ENCODE peak calls at places on chromosome 11, in seven cellular contexts. P, R, I, E, Y, U and O are unnamed samples.

GRCh38 chr11:45409587-45409986 is 123.4 kb upstream of the SYT13 start:
- DNase-seq in P (no peak), R (no peak), I (no peak), E (no peak), Y (no peak), U (no peak), O (no peak)

GRCh38 chr11:15744693-15745092 is 611.7 kb downstream of the SOX6 start:
- DNase-seq in P (no peak), R (no peak), I (no peak), E (no peak), Y (no peak), U (no peak), O (no peak)

GRCh38 chr11:70680781-70681281 is 282.5 kb downstream of the CTTN start:
- DNase-seq in P (no peak), R (no peak), I (no peak), E (no peak), Y (no peak), U (no peak), O (no peak)

GRCh38 chr11:103703437-103703836 is 333.0 kb upstream of the DDI1 start:
- DNase-seq in P (no peak), R (no peak), I (no peak), E (no peak), Y (no peak), U (no peak), O (no peak)

GRCh38 chr11:6655020-6655789 is 404 bp downstream of the DCHS1 start:
- DNase-seq in P (peak), R (no peak), I (no peak), E (no peak), Y (peak), U (no peak), O (no peak)

GRCh38 chr11:10400856-10401255 is 54.2 kb upstream of the AMPD3 start:
- DNase-seq in P (no peak), R (no peak), I (no peak), E (no peak), Y (no peak), U (peak), O (no peak)

GRCh38 chr11:71212871-71213559 is 39.4 kb downstream of the SHANK2 start:
- DNase-seq in P (peak), R (no peak), I (no peak), E (no peak), Y (no peak), U (peak), O (no peak)

GRCh38 chr11:124896821-124897391 is 759 bp downstream of the ROBO4 start:
- DNase-seq in P (peak), R (no peak), I (no peak), E (no peak), Y (no peak), U (no peak), O (no peak)

GRCh38 chr11:126969865-126970479 is 30.6 kb downstream of the KIRREL3 start:
- DNase-seq in P (peak), R (no peak), I (no peak), E (no peak), Y (no peak), U (peak), O (no peak)

GRCh38 chr11:2272241-2272945 is 2.0 kb upstream of the ASCL2 start:
- DNase-seq in P (no peak), R (no peak), I (no peak), E (no peak), Y (no peak), U (no peak), O (no peak)

GRCh38 chr11:41659990-41660389 is 200.5 kb upstream of the LRRC4C start:
- DNase-seq in P (no peak), R (no peak), I (no peak), E (no peak), Y (no peak), U (no peak), O (peak)

GRCh38 chr11:119933584-119933983 is 204.3 kb downstream of the TRIM29 start:
- DNase-seq in P (no peak), R (no peak), I (no peak), E (no peak), Y (no peak), U (no peak), O (no peak)

GRCh38 chr11:44955019-44955738 is 4.5 kb upstream of the TP53I11 start:
- DNase-seq in P (peak), R (peak), I (peak), E (peak), Y (peak), U (peak), O (no peak)

GRCh38 chr11:118921929-118922744 is 3.6 kb downstream of the BCL9L start:
- DNase-seq in P (peak), R (no peak), I (no peak), E (no peak), Y (peak), U (peak), O (peak)

GRCh38 chr11:1092145-1092670 is 17.5 kb downstream of the MUC2 start:
- DNase-seq in P (no peak), R (no peak), I (no peak), E (no peak), Y (no peak), U (no peak), O (no peak)

GRCh38 chr11:106523921-106524320 is 446.5 kb downstream of the AASDHPPT start:
- DNase-seq in P (no peak), R (no peak), I (no peak), E (no peak), Y (no peak), U (no peak), O (no peak)

DNA sequence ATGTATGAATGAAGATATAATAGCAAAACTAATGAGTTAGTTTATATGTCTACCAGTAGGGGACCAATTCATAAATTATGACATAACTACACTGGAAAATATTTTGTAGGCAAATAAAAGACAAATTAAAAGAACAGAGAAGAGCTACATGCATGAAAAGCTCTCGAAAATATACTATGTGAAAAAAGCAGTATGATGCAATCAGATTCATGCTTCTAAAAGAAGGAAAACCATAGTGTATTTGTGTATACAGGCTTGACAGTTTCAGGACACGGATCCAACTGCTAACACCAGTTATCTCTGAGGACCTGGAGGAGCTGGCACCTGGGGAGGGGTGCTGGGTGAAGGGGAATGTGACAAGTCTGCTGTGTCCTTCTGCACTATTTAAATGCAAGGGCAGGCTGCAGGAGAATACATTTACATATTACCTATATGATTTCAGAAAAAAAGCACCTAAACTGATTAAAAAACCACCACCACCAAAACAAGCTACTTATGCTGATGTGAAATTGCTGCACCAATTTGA is 6.8 kb downstream of the SMCO4 start:
- DNase-seq in P (no peak), R (no peak), I (no peak), E (no peak), Y (no peak), U (no peak), O (no peak)
- H3K4me3 ChIP-seq in P (no peak), R (no peak), I (no peak), E (no peak), Y (no peak), U (no peak), O (peak)

GRCh38 chr11:3773180-3773579 is 24.2 kb downstream of the NUP98 start:
- DNase-seq in P (no peak), R (no peak), I (no peak), E (no peak), Y (no peak), U (no peak), O (no peak)

GRCh38 chr11:3781423-3781822 is 15.9 kb downstream of the NUP98 start:
- DNase-seq in P (peak), R (no peak), I (no peak), E (no peak), Y (no peak), U (peak), O (no peak)

GRCh38 chr11:3775761-3776406 is 21.5 kb downstream of the NUP98 start:
- DNase-seq in P (peak), R (no peak), I (no peak), E (no peak), Y (no peak), U (no peak), O (no peak)
- TF ChIP-seq CTCF in P (no peak), R (no peak), I (peak), E (no peak), Y (no peak), U (no peak), O (peak)

GRCh38 chr11:109236696-109237095 is 185.3 kb upstream of the C11orf87 start:
- DNase-seq in P (peak), R (peak), I (no peak), E (no peak), Y (no peak), U (no peak), O (no peak)
- H3K4me3 ChIP-seq in P (no peak), R (no peak), I (no peak), E (no peak), Y (no peak), U (no peak), O (no peak)

DNA sequence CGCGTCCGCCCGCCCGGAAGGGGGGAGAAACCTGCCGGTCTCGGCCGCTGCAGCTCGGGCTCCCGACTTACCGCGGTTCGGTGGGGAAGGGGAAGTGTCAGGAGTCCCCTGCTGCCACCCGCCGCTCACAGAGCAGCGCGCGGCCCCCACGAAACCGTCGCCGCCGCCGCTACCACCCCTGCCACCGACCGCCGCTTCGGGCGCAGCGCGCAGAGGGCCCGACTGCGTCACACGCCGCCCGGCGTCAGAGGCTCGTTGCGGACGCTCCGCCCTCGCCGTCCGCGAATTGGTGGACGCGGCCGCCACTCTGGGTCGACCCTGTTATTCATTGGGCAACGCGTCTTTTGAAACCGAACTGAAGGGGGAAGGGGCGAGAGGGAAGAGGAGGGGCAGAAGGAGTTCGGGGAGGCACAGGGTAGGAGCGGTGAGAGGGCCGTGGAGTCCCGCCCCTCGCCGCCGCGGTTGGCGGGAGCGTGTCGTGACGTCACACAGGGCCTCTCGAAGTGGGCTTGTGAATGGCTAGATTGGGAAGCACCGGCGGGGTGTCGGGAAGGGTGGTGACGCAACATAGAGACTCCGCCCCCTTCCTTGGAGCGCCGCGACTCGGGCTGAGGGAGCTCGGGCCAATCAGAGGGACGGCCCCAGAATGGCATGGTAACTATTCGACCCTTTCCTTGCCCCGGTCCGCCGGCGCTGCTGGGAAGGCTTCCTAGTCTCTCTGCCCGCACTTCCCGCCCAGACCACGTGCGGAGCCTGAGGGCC is at the start of gene NUP98:
- DNase-seq in P (peak), R (peak), I (peak), E (peak), Y (peak), U (peak), O (peak)
- TF ChIP-seq CTCF in P (no peak), R (no peak), I (no peak), E (no peak), Y (no peak), U (no peak), O (no peak)

DNA sequence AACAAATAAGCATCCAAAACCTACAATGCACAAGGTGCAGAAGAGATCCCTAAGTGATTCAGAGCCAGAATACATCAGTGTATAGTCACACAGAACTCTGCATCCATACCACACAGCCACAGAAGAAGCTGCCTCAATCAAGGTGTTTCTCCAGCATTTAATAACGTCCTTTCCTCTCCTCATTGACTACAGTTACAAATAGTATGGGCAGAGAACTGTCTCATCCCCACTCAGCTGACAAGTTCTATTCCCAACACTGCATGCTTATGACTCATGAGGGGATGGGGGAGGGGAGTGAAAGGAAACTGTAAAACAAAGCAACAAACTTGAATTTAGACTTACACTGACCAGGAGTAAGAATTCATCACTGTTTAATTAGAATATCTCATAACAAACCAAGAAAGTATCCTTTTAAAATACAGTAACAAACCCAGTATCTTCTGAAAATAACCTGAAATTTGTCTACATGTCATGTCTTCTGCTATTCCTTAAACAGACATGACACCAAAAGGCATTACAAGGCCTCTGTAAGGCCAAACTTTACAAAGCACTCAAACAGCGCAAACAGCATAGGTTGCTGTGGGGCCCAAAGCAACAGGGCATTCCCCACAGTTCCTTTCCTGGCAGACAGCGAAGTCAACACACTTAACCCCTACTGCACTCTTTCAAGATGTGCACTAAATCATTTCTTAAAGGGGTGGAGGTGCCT is 29.3 kb downstream of the CELF1 start:
- DNase-seq in P (peak), R (peak), I (peak), E (peak), Y (peak), U (peak), O (no peak)
- H3K4me3 ChIP-seq in P (peak), R (no peak), I (peak), E (no peak), Y (peak), U (no peak), O (no peak)

DNA sequence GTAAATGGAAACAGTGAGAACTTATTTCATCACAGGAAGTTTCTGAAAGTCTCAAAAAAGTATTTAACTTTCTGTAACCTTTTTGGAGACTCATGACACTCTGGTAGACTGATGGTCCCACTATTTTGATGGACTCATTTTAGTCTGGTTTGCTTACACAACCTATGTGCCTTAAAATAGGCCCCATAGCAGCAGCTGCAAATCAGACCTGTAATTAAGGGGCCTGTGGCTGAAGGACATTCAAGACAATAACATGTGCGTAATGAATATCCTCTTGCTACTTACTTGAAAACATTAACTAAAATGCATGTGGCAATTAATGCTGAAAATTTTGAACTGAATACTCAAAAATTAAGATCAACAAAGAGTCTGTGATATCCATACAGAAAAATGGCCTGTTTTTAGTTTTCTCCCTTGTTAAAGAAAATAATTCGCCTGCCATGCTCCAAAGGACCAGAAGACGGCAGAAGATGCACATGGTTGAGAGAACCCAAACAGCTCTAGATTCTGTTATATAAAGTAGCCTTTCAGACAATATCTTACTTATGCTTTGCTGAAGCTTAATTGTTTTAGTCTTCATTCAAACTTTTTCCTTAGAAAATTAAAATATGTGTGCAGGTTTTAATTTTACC is 568.5 kb downstream of the KCNA4 start:
- DNase-seq in P (peak), R (no peak), I (no peak), E (peak), Y (no peak), U (peak), O (no peak)
- TF ChIP-seq CTCF in P (peak), R (peak), I (peak), E (peak), Y (peak), U (peak), O (peak)

DNA sequence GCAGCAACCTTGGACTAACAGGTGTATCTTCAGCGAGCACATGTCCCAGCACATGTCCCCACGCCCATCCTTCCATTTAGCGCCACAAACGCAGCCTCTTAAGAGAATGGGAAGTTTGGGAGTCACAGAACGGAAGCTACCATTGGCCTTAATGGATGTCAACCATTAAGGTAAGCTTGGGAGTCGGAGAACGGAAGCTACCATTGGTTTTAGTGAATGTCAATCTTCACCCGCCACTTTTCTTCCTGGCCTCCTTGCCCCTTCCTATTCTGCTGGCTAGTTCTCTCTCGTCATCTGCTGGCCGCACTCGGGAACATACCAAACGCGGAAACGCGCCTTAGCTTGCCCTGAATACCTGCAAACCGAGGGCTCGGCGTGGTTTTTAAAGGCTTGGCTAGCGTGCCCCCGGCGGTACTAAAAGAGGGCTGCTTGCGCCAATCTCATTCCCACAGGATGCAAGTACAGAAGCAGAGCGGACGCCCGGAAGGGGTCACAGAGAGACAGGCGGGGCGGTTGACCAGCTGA is 24.3 kb downstream of the GLYATL1 start:
- DNase-seq in P (peak), R (peak), I (peak), E (no peak), Y (no peak), U (peak), O (no peak)
- H3K4me3 ChIP-seq in P (peak), R (peak), I (peak), E (no peak), Y (no peak), U (peak), O (no peak)

GRCh38 chr11:95140397-95141030 is 50.9 kb downstream of the ENDOD1 start:
- DNase-seq in P (peak), R (no peak), I (no peak), E (no peak), Y (no peak), U (peak), O (no peak)
- TF ChIP-seq CTCF in P (no peak), R (no peak), I (no peak), E (no peak), Y (no peak), U (no peak), O (no peak)

GRCh38 chr11:17714356-17714854 is 5.0 kb upstream of the MYOD1 start:
- DNase-seq in P (no peak), R (no peak), I (no peak), E (no peak), Y (peak), U (no peak), O (no peak)

GRCh38 chr11:17711836-17712235 is 7.5 kb upstream of the MYOD1 start:
- DNase-seq in P (no peak), R (no peak), I (no peak), E (no peak), Y (no peak), U (no peak), O (no peak)

GRCh38 chr11:17716807-17717206 is 2.6 kb upstream of the MYOD1 start:
- DNase-seq in P (no peak), R (no peak), I (no peak), E (no peak), Y (no peak), U (no peak), O (no peak)

GRCh38 chr11:17713851-17714250 is 5.5 kb upstream of the MYOD1 start:
- DNase-seq in P (no peak), R (no peak), I (no peak), E (no peak), Y (no peak), U (no peak), O (no peak)

GRCh38 chr11:17714870-17715269 is 4.5 kb upstream of the MYOD1 start:
- DNase-seq in P (no peak), R (no peak), I (no peak), E (no peak), Y (no peak), U (no peak), O (no peak)
- H3K4me3 ChIP-seq in P (no peak), R (no peak), I (no peak), E (no peak), Y (no peak), U (no peak), O (no peak)

DNA sequence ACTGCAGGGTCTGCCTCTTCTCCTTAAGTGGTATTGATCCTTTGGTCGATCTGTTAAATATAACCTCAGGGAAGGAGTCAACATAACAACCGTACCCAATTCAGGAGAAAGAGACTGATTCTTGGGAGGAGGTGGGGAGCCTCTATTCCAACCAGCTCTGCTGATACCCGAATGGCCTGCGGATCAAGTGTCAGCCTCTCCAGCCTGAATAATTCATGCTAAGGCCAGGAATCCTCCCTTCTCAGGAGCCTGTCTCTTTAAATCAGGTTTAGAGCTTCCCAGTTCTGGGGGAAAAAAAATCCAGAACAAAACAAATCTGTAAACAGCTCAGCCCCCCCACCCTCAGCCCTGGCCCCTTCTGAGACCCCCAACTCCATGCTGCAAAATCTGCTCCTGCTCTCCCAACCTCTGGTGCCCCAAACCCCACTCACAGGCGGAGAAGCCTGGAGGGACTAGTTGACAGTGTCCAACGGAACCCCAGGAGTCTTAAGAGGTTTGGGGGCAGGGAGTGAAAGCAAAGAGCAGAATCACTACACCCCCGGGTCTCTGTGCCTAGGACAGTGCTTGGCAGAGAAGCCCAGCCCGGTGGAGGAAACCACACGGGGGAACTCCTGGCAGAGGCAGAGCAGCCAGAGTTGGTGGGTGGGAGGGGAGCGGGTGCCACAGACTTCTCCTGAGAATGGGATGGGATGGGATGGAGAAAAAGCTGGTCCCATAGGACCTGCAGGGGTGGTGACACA is 853 bp upstream of the TPBGL start:
- DNase-seq in P (no peak), R (no peak), I (no peak), E (no peak), Y (no peak), U (no peak), O (no peak)
- TF ChIP-seq CTCF in P (no peak), R (no peak), I (no peak), E (no peak), Y (no peak), U (no peak), O (no peak)